ENCODE peak calls at places on chromosome 5, in five cellular contexts. One of them, this sample, is unnamed.

GRCh38 chr5:135916638-135917263 is 21.1 kb upstream of the IL9 start:
- DNase-seq in NT2/D1: no peak
- DNase-seq in HEK293T: no peak
- DNase-seq in GM12878: no peak
- DNase-seq in H1: no peak
- DNase-seq in this sample: no peak

GRCh38 chr5:13346401-13346800 is 598.1 kb downstream of the DNAH5 start:
- DNase-seq in NT2/D1: no peak
- DNase-seq in GM12878: no peak
- DNase-seq in H1: no peak
- DNase-seq in HEK293T: no peak
- DNase-seq in this sample: no peak

GRCh38 chr5:117424559-117424958 is 849.9 kb upstream of the SEMA6A start:
- DNase-seq in H1: no peak
- DNase-seq in HEK293T: no peak
- DNase-seq in GM12878: no peak
- DNase-seq in NT2/D1: no peak
- DNase-seq in this sample: no peak

GRCh38 chr5:135833521-135833920 is 942 bp upstream of the SLC25A48 start:
- DNase-seq in GM12878: no peak
- DNase-seq in HEK293T: no peak
- DNase-seq in H1: no peak
- DNase-seq in NT2/D1: no peak
- DNase-seq in this sample: no peak

GRCh38 chr5:40680741-40681350 is 1.1 kb downstream of the PTGER4 start:
- DNase-seq in GM12878: no peak
- DNase-seq in NT2/D1: no peak
- DNase-seq in HEK293T: no peak
- DNase-seq in H1: peak; percentile 59
- DNase-seq in this sample: no peak

GRCh38 chr5:76952795-76953536 is at the start of gene CRHBP:
- DNase-seq in NT2/D1: no peak
- DNase-seq in GM12878: no peak
- DNase-seq in HEK293T: no peak
- DNase-seq in H1: peak; percentile 63
- DNase-seq in this sample: no peak

GRCh38 chr5:162268694-162269481 is 201.3 kb downstream of the GABRG2 start:
- DNase-seq in GM12878: no peak
- DNase-seq in H1: no peak
- DNase-seq in NT2/D1: no peak
- DNase-seq in HEK293T: no peak
- DNase-seq in this sample: no peak

GRCh38 chr5:144205141-144205551 is 34.5 kb downstream of the KCTD16 start:
- DNase-seq in NT2/D1: no peak
- DNase-seq in H1: peak; percentile 76
- DNase-seq in GM12878: no peak
- DNase-seq in HEK293T: peak; percentile 9
- DNase-seq in this sample: no peak

GRCh38 chr5:55134053-55134722 is 25.8 kb upstream of the GPX8 start:
- DNase-seq in H1: no peak
- DNase-seq in NT2/D1: no peak
- DNase-seq in GM12878: no peak
- DNase-seq in HEK293T: no peak
- DNase-seq in this sample: no peak

GRCh38 chr5:2687746-2688145 is 63.7 kb downstream of the IRX2 start:
- DNase-seq in GM12878: no peak
- DNase-seq in HEK293T: no peak
- DNase-seq in NT2/D1: no peak
- DNase-seq in H1: no peak
- DNase-seq in this sample: no peak

GRCh38 chr5:36276864-36277263 is 24.8 kb downstream of the RANBP3L start:
- DNase-seq in HEK293T: no peak
- DNase-seq in GM12878: no peak
- DNase-seq in H1: no peak
- DNase-seq in NT2/D1: no peak
- DNase-seq in this sample: no peak

GRCh38 chr5:58462623-58463230 is 2.8 kb upstream of the PLK2 start:
- DNase-seq in HEK293T: peak; percentile 14
- DNase-seq in GM12878: no peak
- DNase-seq in H1: no peak
- DNase-seq in NT2/D1: peak; percentile 33
- DNase-seq in this sample: peak; percentile 65

GRCh38 chr5:41722359-41722950 is 147.8 kb downstream of the OXCT1 start:
- DNase-seq in H1: no peak
- DNase-seq in HEK293T: no peak
- DNase-seq in NT2/D1: no peak
- DNase-seq in GM12878: no peak
- DNase-seq in this sample: no peak

GRCh38 chr5:35672995-35673394 is 55.3 kb downstream of the SPEF2 start:
- DNase-seq in GM12878: no peak
- DNase-seq in H1: no peak
- DNase-seq in NT2/D1: no peak
- DNase-seq in HEK293T: no peak
- DNase-seq in this sample: no peak

GRCh38 chr5:89276566-89277305 is 393.8 kb upstream of the MEF2C start:
- DNase-seq in HEK293T: no peak
- DNase-seq in H1: no peak
- DNase-seq in GM12878: no peak
- DNase-seq in NT2/D1: no peak
- DNase-seq in this sample: no peak

DNA sequence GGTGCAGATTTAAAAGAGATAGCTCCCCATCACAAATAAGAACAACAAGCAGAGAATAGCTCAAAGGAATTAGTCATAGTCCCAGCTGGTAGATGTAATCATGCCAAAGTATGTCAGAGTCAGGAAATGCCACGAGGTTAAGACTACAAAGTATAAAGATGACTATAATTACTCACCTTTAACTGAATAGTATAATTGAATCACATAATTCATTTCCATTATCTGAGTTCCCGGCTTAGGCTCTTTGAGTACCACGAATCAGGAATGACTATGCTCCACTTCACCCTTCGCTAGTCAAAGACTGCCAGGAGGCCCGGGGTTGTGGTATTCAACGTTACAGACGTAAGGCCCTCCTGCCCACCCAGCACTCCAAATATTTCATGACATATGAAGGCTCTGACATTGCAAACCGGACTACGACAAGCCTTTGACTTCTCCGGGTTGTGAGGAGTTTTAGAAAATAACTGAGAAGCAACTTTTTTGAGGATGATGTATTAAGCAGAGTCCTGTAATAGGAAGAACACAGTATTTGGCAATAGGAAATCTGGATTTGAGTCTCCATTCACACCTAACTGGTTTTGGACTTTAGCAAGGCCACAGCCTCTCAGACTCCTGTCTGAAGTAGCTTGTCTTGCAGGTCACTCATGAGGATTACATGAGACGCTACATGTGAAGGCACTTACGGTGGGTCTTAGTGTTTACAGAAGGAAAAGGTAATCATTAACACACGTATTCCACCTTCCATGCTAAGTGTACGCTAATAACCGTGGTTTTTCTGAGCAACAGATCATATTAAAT is 64.6 kb downstream of the ENC1 start:
- DNase-seq in HEK293T: no peak
- DNase-seq in GM12878: no peak
- DNase-seq in NT2/D1: no peak
- DNase-seq in H1: no peak
- DNase-seq in this sample: no peak
- TF ChIP-seq SUZ12 in HEK293T: no peak
- TF ChIP-seq SUZ12 in GM12878: no peak
- TF ChIP-seq SUZ12 in NT2/D1: no peak
- TF ChIP-seq SUZ12 in H1: no peak
- TF ChIP-seq SUZ12 in this sample: no peak

DNA sequence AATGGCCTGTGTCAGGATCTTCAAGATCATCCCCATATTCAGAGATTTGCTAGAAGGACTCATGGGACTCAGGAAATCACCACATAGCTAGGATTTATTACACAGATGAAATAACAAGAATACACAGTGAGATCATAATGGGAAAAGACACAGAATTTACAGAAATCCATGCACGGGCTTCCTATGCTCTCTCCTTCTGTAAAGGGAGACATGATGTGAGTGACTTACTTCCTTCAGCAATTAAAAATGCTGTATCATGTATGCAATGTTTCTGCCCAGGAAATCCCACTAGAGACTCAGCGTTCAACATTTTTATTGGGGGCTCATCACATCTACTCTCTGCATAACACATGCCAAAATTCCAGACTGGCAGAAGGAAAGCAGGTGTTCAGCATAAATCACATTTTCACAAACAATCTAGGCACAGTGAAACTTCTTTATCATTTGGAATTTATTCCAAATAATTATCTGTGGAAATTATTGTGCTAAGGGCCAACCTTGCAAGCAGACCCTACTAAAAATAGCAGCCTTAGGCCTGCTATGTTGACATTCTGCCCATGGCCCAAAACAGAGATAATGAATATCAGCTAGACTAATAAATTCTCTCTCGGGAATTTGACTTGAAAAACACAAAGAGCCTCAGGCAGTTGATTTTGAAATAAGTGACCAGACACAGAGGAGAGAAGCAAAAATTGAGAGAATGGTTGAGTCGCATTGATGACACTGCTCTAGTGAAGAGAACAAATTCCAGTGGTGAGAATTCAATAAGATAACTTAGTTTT is 31.4 kb upstream of the SELENOP start:
- DNase-seq in GM12878: no peak
- DNase-seq in HEK293T: no peak
- DNase-seq in H1: no peak
- DNase-seq in NT2/D1: no peak
- DNase-seq in this sample: no peak
- TF ChIP-seq SUZ12 in GM12878: no peak
- TF ChIP-seq SUZ12 in HEK293T: no peak
- TF ChIP-seq SUZ12 in H1: no peak
- TF ChIP-seq SUZ12 in NT2/D1: no peak
- TF ChIP-seq SUZ12 in this sample: no peak

DNA sequence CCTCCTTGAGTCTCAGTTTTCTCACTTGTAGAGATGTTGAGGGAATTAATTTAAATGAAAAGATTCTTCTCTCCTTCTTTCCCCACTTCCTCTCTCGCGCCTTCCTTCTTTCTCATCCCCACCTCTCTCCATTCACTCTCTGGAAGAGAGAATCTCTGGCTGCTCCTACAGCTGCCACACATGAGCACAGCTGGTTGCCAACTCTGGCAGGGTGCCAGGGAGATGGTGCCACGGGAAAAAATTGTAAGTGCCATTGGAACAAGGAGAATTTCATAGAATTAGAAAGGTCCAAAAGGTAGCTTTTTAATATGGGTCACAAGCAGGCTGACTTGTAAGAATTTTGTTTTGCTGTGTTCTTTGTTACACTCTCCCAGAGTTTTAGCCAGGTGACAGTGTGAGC is 25.3 kb upstream of the GLRA1 start:
- DNase-seq in GM12878: no peak
- DNase-seq in HEK293T: no peak
- DNase-seq in H1: no peak
- DNase-seq in NT2/D1: no peak
- DNase-seq in this sample: no peak
- TF ChIP-seq SUZ12 in GM12878: no peak
- TF ChIP-seq SUZ12 in HEK293T: no peak
- TF ChIP-seq SUZ12 in H1: no peak
- TF ChIP-seq SUZ12 in NT2/D1: no peak
- TF ChIP-seq SUZ12 in this sample: no peak

GRCh38 chr5:140967226-140967893 is 1.1 kb downstream of the PCDHAC2 start:
- DNase-seq in H1: peak; percentile 60
- DNase-seq in NT2/D1: no peak
- DNase-seq in GM12878: no peak
- DNase-seq in HEK293T: no peak
- DNase-seq in this sample: no peak

GRCh38 chr5:140965905-140966292 is 377 bp upstream of the PCDHAC2 start:
- DNase-seq in NT2/D1: no peak
- DNase-seq in H1: no peak
- DNase-seq in HEK293T: no peak
- DNase-seq in GM12878: no peak
- DNase-seq in this sample: no peak

GRCh38 chr5:140969880-140970279 is 3.6 kb downstream of the PCDHAC2 start:
- DNase-seq in NT2/D1: no peak
- DNase-seq in H1: no peak
- DNase-seq in GM12878: no peak
- DNase-seq in HEK293T: no peak
- DNase-seq in this sample: no peak

GRCh38 chr5:140964356-140964755 is 1.9 kb upstream of the PCDHAC2 start:
- DNase-seq in NT2/D1: no peak
- DNase-seq in H1: no peak
- DNase-seq in GM12878: no peak
- DNase-seq in HEK293T: no peak
- DNase-seq in this sample: no peak

DNA sequence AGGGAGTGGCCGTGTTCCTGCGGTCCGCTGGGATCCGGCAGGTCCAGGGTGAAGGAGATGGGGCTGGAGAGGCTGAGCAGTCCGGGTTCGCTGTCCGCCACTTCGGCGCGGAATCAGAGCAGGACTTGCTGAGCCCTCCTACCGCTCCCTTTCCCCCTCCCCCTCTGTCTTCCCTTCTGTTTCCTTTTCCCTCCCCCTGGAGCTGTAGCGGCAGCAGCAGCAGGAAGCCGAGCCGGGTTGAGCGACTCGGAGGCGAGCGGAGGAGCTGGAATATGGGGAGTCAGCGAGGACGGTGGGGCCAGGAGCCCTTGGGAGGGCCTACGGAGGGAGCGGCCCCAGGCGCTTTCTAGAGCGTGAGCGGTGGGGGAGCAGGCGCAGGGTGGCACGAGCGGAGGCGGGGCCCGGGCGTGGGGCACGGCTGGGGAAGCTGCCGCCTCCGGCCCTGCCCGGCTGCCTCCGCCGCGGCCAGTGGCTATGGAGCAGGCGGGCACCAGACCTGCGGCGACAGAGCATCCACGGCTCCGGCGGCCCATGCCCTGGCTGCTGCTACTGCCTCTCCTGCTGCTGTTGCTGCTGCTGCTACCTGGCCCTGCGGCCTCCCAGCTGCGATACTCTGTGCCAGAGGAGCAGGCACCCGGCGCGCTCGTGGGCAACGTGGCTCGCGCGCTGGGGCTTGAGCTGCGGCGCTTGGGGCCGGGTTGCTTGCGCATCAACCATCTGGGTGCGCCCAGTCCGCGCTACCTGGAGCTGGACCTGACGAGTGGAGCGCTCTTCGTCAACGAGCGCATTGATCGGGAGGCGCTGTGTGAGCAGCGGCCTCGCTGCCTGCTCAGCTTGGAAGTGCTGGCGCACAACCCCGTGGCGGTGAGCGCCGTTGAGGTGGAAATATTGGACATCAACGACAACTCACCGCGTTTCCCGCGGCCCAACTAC is at the start of gene PCDHAC2:
- DNase-seq in H1: peak; percentile 83
- DNase-seq in NT2/D1: peak; percentile 57
- DNase-seq in GM12878: no peak
- DNase-seq in HEK293T: no peak
- DNase-seq in this sample: no peak
- TF ChIP-seq SUZ12 in H1: peak; percentile 28
- TF ChIP-seq SUZ12 in NT2/D1: no peak
- TF ChIP-seq SUZ12 in GM12878: no peak
- TF ChIP-seq SUZ12 in HEK293T: no peak
- TF ChIP-seq SUZ12 in this sample: no peak